ENCODE peak calls at places on chromosomes 16 and 17, in ten cellular contexts. L, N, G, C, X, P, S, A, B and K are unnamed samples.

GRCh38 chr17:81294512-81295030 is 536 bp downstream of the SLC38A10 start:
- DNase-seq in L (no peak), N (peak; percentile 78), G (no peak), C (no peak), X (peak; percentile 30), P (peak; percentile 8), S (no peak), A (no peak), B (no peak), K (peak; percentile 55)

GRCh38 chr17:58344791-58345157 is 7.2 kb downstream of the SUPT4H1 start:
- DNase-seq in L (no peak), N (no peak), G (no peak), C (no peak), X (no peak), P (no peak), S (no peak), A (peak; percentile 52), B (no peak), K (no peak)

GRCh38 chr17:7932483-7932891 is 481 bp downstream of the CNTROB start:
- DNase-seq in L (no peak), N (peak; percentile 78), G (peak; percentile 35), C (peak; percentile 41), X (no peak), P (peak; percentile 22), S (no peak), A (no peak), B (peak; percentile 19), K (no peak)

GRCh38 chr17:43671075-43671692 is 9.5 kb upstream of the MEOX1 start:
- DNase-seq in L (no peak), N (no peak), G (no peak), C (no peak), X (no peak), P (peak; percentile 67), S (no peak), A (no peak), B (no peak), K (peak; percentile 64)

GRCh38 chr17:44279586-44280344 is 11.8 kb upstream of the SLC4A1 start:
- DNase-seq in L (peak; percentile 27), N (peak; percentile 82), G (peak; percentile 87), C (peak; percentile 35), X (peak; percentile 59), P (peak; percentile 84), S (peak; percentile 51), A (no peak), B (peak; percentile 74), K (peak; percentile 87)

GRCh38 chr17:45171338-45172231 is 9.9 kb downstream of the HEXIM2 start:
- DNase-seq in L (no peak), N (peak; percentile 80), G (no peak), C (peak; percentile 54), X (peak; percentile 58), P (peak; percentile 83), S (peak; percentile 82), A (no peak), B (peak; percentile 53), K (peak; percentile 20)

GRCh38 chr17:12342609-12343248 is 322.1 kb downstream of the MAP2K4 start:
- DNase-seq in L (no peak), N (no peak), G (no peak), C (peak; percentile 21), X (no peak), P (no peak), S (no peak), A (no peak), B (no peak), K (no peak)

GRCh38 chr17:81129289-81129688 is 36.0 kb upstream of the PVALEF start:
- DNase-seq in L (no peak), N (no peak), G (no peak), C (no peak), X (no peak), P (no peak), S (no peak), A (no peak), B (no peak), K (no peak)

GRCh38 chr16:84223456-84223855 is 16.4 kb downstream of the KCNG4 start:
- DNase-seq in L (no peak), N (no peak), G (no peak), C (no peak), X (no peak), P (no peak), S (no peak), A (no peak), B (no peak), K (no peak)

GRCh38 chr17:50953831-50954601 is 87.9 kb upstream of the TOB1 start:
- DNase-seq in L (peak; percentile 50), N (peak; percentile 80), G (peak; percentile 78), C (no peak), X (no peak), P (peak; percentile 73), S (peak; percentile 92), A (no peak), B (peak; percentile 70), K (peak; percentile 81)

GRCh38 chr17:79420318-79421243 is 190.3 kb downstream of the RBFOX3 start:
- DNase-seq in L (no peak), N (no peak), G (no peak), C (peak; percentile 12), X (no peak), P (peak; percentile 18), S (no peak), A (no peak), B (no peak), K (peak; percentile 13)

GRCh38 chr17:49842846-49843245 is 5.0 kb downstream of the TAC4 start:
- DNase-seq in L (no peak), N (no peak), G (no peak), C (no peak), X (no peak), P (no peak), S (no peak), A (no peak), B (no peak), K (no peak)

GRCh38 chr17:81476635-81477034 is 36.0 kb downstream of the ACTG1 start:
- DNase-seq in L (no peak), N (no peak), G (no peak), C (no peak), X (no peak), P (no peak), S (no peak), A (no peak), B (no peak), K (no peak)

GRCh38 chr17:50272711-50273653 is 1.3 kb upstream of the TMEM92 start:
- DNase-seq in L (no peak), N (no peak), G (peak; percentile 61), C (peak; percentile 78), X (peak; percentile 49), P (peak; percentile 67), S (no peak), A (peak; percentile 31), B (peak; percentile 55), K (no peak)

GRCh38 chr17:42459983-42460300 is 1.3 kb downstream of the ATP6V0A1 start:
- DNase-seq in L (no peak), N (no peak), G (peak; percentile 66), C (peak; percentile 48), X (no peak), P (peak; percentile 50), S (no peak), A (no peak), B (no peak), K (no peak)

GRCh38 chr17:38996660-38997337 is 29.6 kb upstream of the FBXO47 start:
- DNase-seq in L (no peak), N (no peak), G (no peak), C (no peak), X (no peak), P (no peak), S (no peak), A (no peak), B (no peak), K (no peak)

GRCh38 chr17:74542166-74542565 is 3.7 kb downstream of the CD300C start:
- DNase-seq in L (no peak), N (peak; percentile 25), G (no peak), C (no peak), X (no peak), P (no peak), S (no peak), A (no peak), B (no peak), K (no peak)
- H3K4me3 ChIP-seq in L (no peak overlapping the region), N (no peak overlapping the region), G (no peak overlapping the region), C (no peak overlapping the region), X (no peak overlapping the region), P (no peak overlapping the region), S (no peak overlapping the region), A (no peak overlapping the region), B (no peak overlapping the region), K (no peak overlapping the region)

GRCh38 chr17:2337811-2338657 is 733 bp downstream of the SGSM2 start:
- DNase-seq in L (no peak), N (peak; percentile 83), G (peak; percentile 59), C (peak; percentile 82), X (peak; percentile 61), P (peak; percentile 43), S (peak; percentile 64), A (peak; percentile 33), B (peak; percentile 70), K (peak; percentile 83)
- TF ChIP-seq CTCF in L (no peak), N (no peak), G (peak; percentile 4), C (no peak), X (no peak), P (no peak), S (no peak), A (no peak), B (no peak), K (no peak)

DNA sequence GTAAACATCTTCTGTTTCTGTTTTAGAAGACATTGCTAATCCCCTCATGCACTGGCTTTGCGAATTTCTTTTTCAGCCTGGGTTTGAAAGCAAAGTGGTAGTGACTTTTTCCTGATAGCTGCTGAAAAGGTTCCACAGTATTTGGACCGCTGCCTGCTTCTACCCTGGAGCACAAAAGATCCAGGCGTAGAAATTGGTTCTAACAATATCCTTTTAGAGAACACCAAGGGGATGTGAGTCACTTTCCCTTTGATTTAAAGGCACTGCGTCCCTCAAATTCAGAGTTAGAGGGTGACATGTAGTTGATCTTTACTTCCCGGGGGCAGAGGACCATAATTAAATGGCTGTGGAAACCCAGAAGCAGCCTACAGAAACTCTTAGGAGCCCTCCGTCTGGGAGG is 218.4 kb downstream of the WWOX start:
- DNase-seq in L (no peak), N (no peak), G (peak; percentile 18), C (no peak), X (no peak), P (no peak), S (no peak), A (no peak), B (no peak), K (no peak)
- H3K4me3 ChIP-seq in L (no peak overlapping the region), N (no peak overlapping the region), G (no peak overlapping the region), C (no peak overlapping the region), X (no peak overlapping the region), P (no peak overlapping the region), S (no peak overlapping the region), A (no peak overlapping the region), B (no peak overlapping the region), K (no peak overlapping the region)

DNA sequence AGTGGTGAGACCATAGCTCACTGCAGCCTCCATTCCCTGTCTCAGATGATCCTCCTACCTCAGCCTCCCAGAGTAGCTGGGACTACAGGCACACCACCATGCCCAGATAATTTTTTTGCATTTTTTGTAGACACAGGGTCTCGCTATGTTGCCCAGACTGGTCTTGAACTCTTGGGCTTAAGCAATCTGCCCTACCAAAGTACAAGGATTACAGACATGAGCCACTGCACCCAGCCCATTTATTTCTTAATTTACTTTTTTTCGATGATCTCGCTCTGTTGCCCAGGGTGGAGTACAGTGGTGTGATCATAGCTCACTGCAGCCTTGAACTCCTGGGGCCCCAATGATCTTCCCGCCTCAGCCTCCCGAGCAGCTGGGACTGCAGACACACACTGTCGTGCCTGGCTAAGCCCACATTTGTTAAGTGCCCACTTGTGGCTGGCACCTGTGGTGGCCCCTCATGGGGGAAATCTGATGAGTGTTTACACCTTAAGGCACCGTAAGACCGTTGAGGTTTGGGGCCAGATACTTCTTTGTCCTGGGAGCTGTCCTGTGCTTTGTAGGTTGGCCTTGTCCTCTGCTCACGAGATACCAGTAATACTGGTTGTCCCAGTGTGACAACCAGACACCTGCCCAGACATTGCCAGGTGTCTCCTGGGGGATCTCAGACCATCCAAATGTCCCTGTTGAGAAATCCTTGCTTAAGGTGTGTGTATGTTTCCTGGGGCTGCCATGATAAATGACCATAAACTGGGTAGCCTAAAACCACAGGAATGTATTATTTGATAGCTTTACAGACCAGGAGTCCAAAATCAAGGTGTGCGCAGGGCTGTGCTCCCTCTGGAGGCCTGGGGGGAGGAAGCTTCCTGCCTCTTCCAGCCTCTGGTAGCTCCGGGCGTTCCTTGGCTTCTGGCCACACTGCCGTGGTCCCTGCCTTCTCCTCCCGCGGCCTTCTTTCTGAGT is 141.4 kb upstream of the GSE1 start:
- DNase-seq in L (no peak), N (peak; percentile 67), G (no peak), C (no peak), X (no peak), P (no peak), S (no peak), A (no peak), B (no peak), K (no peak)
- TF ChIP-seq CTCF in L (no peak), N (no peak), G (peak; percentile 4), C (peak; percentile 17), X (no peak), P (no peak), S (no peak), A (no peak), B (no peak), K (no peak)